ENCODE peak calls at places on chromosome 1, in four cellular contexts. Q is neural progenitor cell; R is CD8-positive, alpha-beta T cell; O is ascending aorta. S is an unnamed sample. For H3K4me1, the result is how much of the 10 kb centered on the place peaks cover.

GRCh38 chr1:201904579-201904978 is 15.9 kb downstream of the SHISA4 start:
- DNase-seq in Q (peak), R (no peak), O (no peak), S (no peak)

GRCh38 chr1:209607795-209608178 is 24.3 kb downstream of the CAMK1G start:
- DNase-seq in Q (no peak), R (no peak), O (no peak), S (no peak)

GRCh38 chr1:9125325-9125724 is 3.6 kb downstream of the GPR157 start:
- DNase-seq in Q (no peak), R (no peak), O (no peak), S (no peak)

GRCh38 chr1:8815582-8816285 is 1.7 kb downstream of the RERE start:
- DNase-seq in Q (peak), R (no peak), O (no peak), S (no peak)

GRCh38 chr1:31795801-31796621 is 19.8 kb downstream of the SPOCD1 start:
- DNase-seq in Q (no peak), R (no peak), O (no peak), S (peak)

GRCh38 chr1:203146537-203146936 is 19.0 kb downstream of the ADORA1 start:
- DNase-seq in Q (no peak), R (no peak), O (no peak), S (no peak)

GRCh38 chr1:208105756-208106155 is 138.4 kb downstream of the PLXNA2 start:
- DNase-seq in Q (no peak), R (no peak), O (no peak), S (no peak)

GRCh38 chr1:116878804-116879477 is 30.8 kb upstream of the PTGFRN start:
- DNase-seq in Q (peak), R (no peak), O (no peak), S (peak)

GRCh38 chr1:179867493-179868330 is 9.9 kb downstream of the TOR1AIP2 start:
- DNase-seq in Q (peak), R (peak), O (no peak), S (no peak)

GRCh38 chr1:10537082-10537766 is 62.5 kb downstream of the PEX14 start:
- DNase-seq in Q (no peak), R (no peak), O (no peak), S (no peak)

GRCh38 chr1:201593200-201593828 is 54.4 kb downstream of the NAV1 start:
- DNase-seq in Q (no peak), R (no peak), O (no peak), S (peak)

GRCh38 chr1:62676606-62677356 is 11.4 kb downstream of the DOCK7 start:
- DNase-seq in Q (no peak), R (no peak), O (no peak), S (no peak)

GRCh38 chr1:248906741-248907661 is 966 bp downstream of the PGBD2 start:
- DNase-seq in Q (peak), R (no peak), O (no peak), S (no peak)

GRCh38 chr1:172390243-172390619 is 30.3 kb upstream of the C1orf105 start:
- DNase-seq in Q (no peak), R (no peak), O (no peak), S (no peak)

GRCh38 chr1:234047113-234047512 is 142.6 kb downstream of the SLC35F3 start:
- DNase-seq in Q (peak), R (no peak), O (no peak), S (no peak)

GRCh38 chr1:198676253-198676652 is 37.4 kb downstream of the PTPRC start:
- DNase-seq in Q (no peak), R (no peak), O (no peak), S (no peak)
- H3K4me1 ChIP-seq in Q (under half), R (half or more), O (under half), S (under half)

DNA sequence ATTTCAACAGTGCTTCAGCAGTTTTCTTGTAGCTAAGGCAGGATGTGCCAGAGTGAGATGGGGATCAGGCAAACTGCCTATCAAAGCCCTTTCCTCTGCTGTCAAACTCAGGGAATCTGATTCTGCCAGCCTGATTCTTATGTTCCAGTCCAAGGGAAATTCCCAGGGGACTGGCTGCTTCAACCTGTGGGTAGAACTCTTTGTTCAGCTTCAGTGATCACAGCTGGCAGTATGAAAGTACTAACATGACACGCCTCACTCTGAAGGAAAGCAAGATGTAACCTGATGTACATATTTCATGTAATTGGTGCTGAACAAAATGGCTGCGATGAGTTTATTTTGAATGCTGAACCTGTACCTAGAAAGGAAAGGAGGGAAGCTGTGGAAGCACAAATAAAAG is 40.1 kb upstream of the SLC5A9 start:
- DNase-seq in Q (no peak), R (no peak), O (no peak), S (no peak)
- H3K4me3 ChIP-seq in Q (no peak), R (no peak), O (no peak), S (no peak)

GRCh38 chr1:112626887-112627286 is 7.3 kb downstream of the CAPZA1 start:
- DNase-seq in Q (no peak), R (no peak), O (no peak), S (no peak)
- H3K4me1 ChIP-seq in Q (under half), R (half or more), O (under half), S (under half)

GRCh38 chr1:30110826-30111225 is 612.6 kb downstream of the MATN1 start:
- DNase-seq in Q (peak), R (no peak), O (no peak), S (no peak)
- H3K4me3 ChIP-seq in Q (peak), R (no peak), O (no peak), S (no peak)

DNA sequence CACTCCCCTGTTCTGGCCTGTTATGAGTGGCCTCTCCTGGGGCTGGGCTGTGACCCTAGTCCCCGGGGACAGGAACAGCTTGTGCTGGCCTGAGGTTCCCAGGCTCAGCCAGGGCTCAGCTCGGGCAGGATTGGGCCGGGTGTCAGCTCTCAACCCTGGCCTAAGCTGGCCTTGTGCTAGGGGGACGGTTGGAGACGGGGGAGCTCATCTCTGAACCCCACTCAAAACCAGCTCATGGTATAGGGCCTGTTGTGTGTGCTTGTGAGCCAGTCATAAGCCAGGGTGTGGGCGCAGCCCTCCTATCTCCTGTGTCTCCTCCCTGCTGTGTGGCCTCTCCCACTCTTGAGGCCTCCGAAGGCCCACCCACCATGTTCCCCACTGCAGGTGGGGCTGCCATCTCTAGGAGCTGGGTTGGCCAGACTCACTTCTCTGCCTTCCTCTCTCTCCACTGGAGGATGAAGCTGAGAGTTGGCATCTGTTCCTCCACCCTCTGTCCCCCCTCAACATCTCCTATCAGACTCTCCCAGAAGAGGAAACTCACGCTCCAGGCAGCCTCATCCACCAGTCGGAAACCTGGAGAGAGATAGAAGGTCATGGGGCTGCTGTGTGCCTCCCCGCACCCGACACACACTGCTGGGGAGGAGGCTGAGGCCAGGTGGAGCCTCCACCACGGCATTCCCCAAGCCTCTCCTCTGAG is 1.3 kb downstream of the PEAR1 start:
- DNase-seq in Q (no peak), R (no peak), O (no peak), S (no peak)
- H3K4me1 ChIP-seq in Q (under half), R (under half), O (under half), S (under half)

GRCh38 chr1:27634166-27634981 is 611 bp downstream of the FGR start:
- DNase-seq in Q (peak), R (no peak), O (no peak), S (no peak)

GRCh38 chr1:27633640-27634165 is 1.3 kb downstream of the FGR start:
- DNase-seq in Q (no peak), R (no peak), O (no peak), S (no peak)

GRCh38 chr1:27634982-27635362 is at the start of gene FGR:
- DNase-seq in Q (no peak), R (no peak), O (no peak), S (no peak)

GRCh38 chr1:27632387-27633297 is 2.3 kb downstream of the FGR start:
- DNase-seq in Q (no peak), R (no peak), O (no peak), S (no peak)

DNA sequence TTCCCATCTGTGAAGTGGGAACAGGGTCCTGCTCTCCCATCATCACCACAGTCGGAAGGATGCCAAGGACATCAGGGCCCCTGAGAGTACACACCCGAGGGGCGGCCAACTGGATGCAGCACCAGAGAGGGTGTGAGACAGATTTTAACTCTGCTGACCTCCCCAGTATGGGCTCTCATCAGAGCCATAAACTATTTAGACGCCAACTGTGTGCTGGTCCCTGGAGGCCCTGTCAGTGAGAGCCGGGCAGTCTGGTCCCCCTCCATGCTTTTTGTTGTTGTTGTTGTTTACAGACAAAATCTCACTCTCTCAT is 1.7 kb downstream of the FGR start:
- DNase-seq in Q (no peak), R (no peak), O (no peak), S (no peak)
- H3K4me3 ChIP-seq in Q (no peak), R (peak), O (no peak), S (peak)

GRCh38 chr1:6594977-6595740 is 7.5 kb downstream of the KLHL21 start:
- DNase-seq in Q (no peak), R (no peak), O (no peak), S (no peak)

GRCh38 chr1:6597777-6598131 is 4.9 kb downstream of the KLHL21 start:
- DNase-seq in Q (no peak), R (no peak), O (no peak), S (no peak)

GRCh38 chr1:6593810-6594209 is 8.9 kb downstream of the KLHL21 start:
- DNase-seq in Q (no peak), R (no peak), O (no peak), S (no peak)

GRCh38 chr1:6596886-6597776 is 5.5 kb downstream of the KLHL21 start:
- DNase-seq in Q (no peak), R (no peak), O (no peak), S (no peak)

GRCh38 chr1:6596351-6596750 is 6.3 kb downstream of the KLHL21 start:
- DNase-seq in Q (no peak), R (no peak), O (no peak), S (no peak)
- H3K4me1 ChIP-seq in Q (under half), R (half or more), O (under half), S (under half)